ENCODE peak calls at places on chromosomes 1 and 21, in nine cellular contexts. J is DMS79, M is NCI-H524, G is kidney glomerular epithelial cell, E is amniotic stem cell, X is type B pancreatic cell, H is MM.1S, B is left cardiac atrium, Y is RPMI7951. F is an unnamed sample.

GRCh38 chr1:235259133-235259778 is 68.7 kb downstream of the ARID4B start:
- DNase-seq in J (no peak), M (no peak), G (no peak), E (no peak), X (no peak), H (peak), B (no peak), Y (no peak), F (no peak)

GRCh38 chr1:183966487-183966886 is 71.0 kb downstream of the COLGALT2 start:
- DNase-seq in J (no peak), M (no peak), G (no peak), E (no peak), X (no peak), H (no peak), B (no peak), Y (no peak), F (no peak)

GRCh38 chr1:165376041-165376810 is 19.7 kb upstream of the LMX1A start:
- DNase-seq in J (peak), M (no peak), G (peak), E (no peak), X (peak), H (no peak), B (peak), Y (peak), F (peak)

GRCh38 chr21:29360799-29361765 is 62.4 kb downstream of the BACH1 start:
- DNase-seq in J (no peak), M (peak), G (peak), E (no peak), X (no peak), H (no peak), B (no peak), Y (no peak), F (no peak)

GRCh38 chr1:99601709-99602403 is 44.1 kb upstream of the PALMD start:
- DNase-seq in J (no peak), M (no peak), G (no peak), E (no peak), X (no peak), H (peak), B (no peak), Y (no peak), F (no peak)

GRCh38 chr1:93615201-93616150 is 66.2 kb downstream of the BCAR3 start:
- DNase-seq in J (no peak), M (no peak), G (no peak), E (peak), X (no peak), H (no peak), B (no peak), Y (peak), F (peak)

GRCh38 chr1:209613351-209614150 is 30.0 kb downstream of the CAMK1G start:
- DNase-seq in J (no peak), M (peak), G (no peak), E (no peak), X (no peak), H (no peak), B (no peak), Y (no peak), F (no peak)

GRCh38 chr21:41562101-41563000 is 54.4 kb upstream of the TMPRSS2 start:
- DNase-seq in J (no peak), M (no peak), G (no peak), E (no peak), X (no peak), H (peak), B (no peak), Y (peak), F (peak)

GRCh38 chr1:244833734-244834595 is 1.5 kb upstream of the COX20 start:
- DNase-seq in J (peak), M (peak), G (peak), E (no peak), X (no peak), H (peak), B (peak), Y (peak), F (peak)

GRCh38 chr1:4697801-4698200 is 43.4 kb downstream of the AJAP1 start:
- DNase-seq in J (no peak), M (no peak), G (no peak), E (no peak), X (no peak), H (no peak), B (no peak), Y (no peak), F (no peak)

GRCh38 chr1:60573726-60574409 is 500.3 kb upstream of the C1orf87 start:
- DNase-seq in J (no peak), M (no peak), G (peak), E (no peak), X (no peak), H (no peak), B (no peak), Y (peak), F (peak)

GRCh38 chr1:3352084-3352951 is 102.1 kb upstream of the ARHGEF16 start:
- DNase-seq in J (peak), M (no peak), G (no peak), E (no peak), X (peak), H (no peak), B (no peak), Y (peak), F (peak)

GRCh38 chr1:17696417-17697301 is 58.5 kb upstream of the ACTL8 start:
- DNase-seq in J (no peak), M (peak), G (peak), E (peak), X (no peak), H (no peak), B (no peak), Y (peak), F (peak)

GRCh38 chr21:38680401-38680800 is 125.3 kb upstream of the ETS2 start:
- DNase-seq in J (no peak), M (no peak), G (no peak), E (no peak), X (no peak), H (no peak), B (no peak), Y (peak), F (peak)

GRCh38 chr1:5430911-5431310 is 561.3 kb downstream of the NPHP4 start:
- DNase-seq in J (no peak), M (no peak), G (no peak), E (no peak), X (no peak), H (no peak), B (no peak), Y (no peak), F (no peak)

GRCh38 chr1:36091141-36091540 is 2.4 kb downstream of the ADPRS start:
- DNase-seq in J (no peak), M (no peak), G (no peak), E (no peak), X (no peak), H (no peak), B (no peak), Y (no peak), F (no peak)

F was measured in A172.